ENCODE peak calls at places on chromosome 22, in ten cellular contexts. H, W, K, U, P, X, A, E, Y and T are unnamed samples. For H3K4me1, the result is how much of the 10 kb centered on the place peaks cover.

GRCh38 chr22:33221566-33221965 is 163.4 kb upstream of the SYN3 start:
- DNase-seq in W (no peak), E (no peak), K (no peak), U (no peak), X (no peak), H (no peak), A (no peak), Y (no peak), P (no peak), T (no peak)

GRCh38 chr22:39147335-39148023 is 5.0 kb downstream of the CBX7 start:
- DNase-seq in W (no peak), K (no peak), E (no peak), Y (no peak), P (no peak), A (no peak), H (no peak), U (no peak), X (no peak), T (no peak)

GRCh38 chr22:28252539-28252938 is 333.5 kb upstream of the PITPNB start:
- DNase-seq in P (no peak), H (no peak), W (no peak), K (no peak), U (no peak), X (no peak), A (no peak), E (no peak), Y (no peak), T (no peak)

GRCh38 chr22:38177926-38178604 is 3.6 kb downstream of the PLA2G6 start:
- DNase-seq in X (no peak), U (no peak), W (peak), K (no peak), H (peak), P (no peak), E (peak), A (no peak), Y (peak), T (no peak)

GRCh38 chr22:36360011-36360410 is 27.8 kb downstream of the MYH9 start:
- DNase-seq in X (no peak), W (no peak), E (no peak), P (no peak), Y (no peak), H (peak), U (no peak), K (no peak), A (no peak), T (no peak)

GRCh38 chr22:38861170-38861874 is 10.7 kb downstream of the CBX6 start:
- DNase-seq in E (peak), W (peak), A (no peak), Y (no peak), P (no peak), X (no peak), U (no peak), H (no peak), K (no peak), T (no peak)

GRCh38 chr22:23386822-23387580 is 193.1 kb downstream of the IGLL1 start:
- DNase-seq in Y (no peak), U (no peak), X (no peak), A (no peak), H (no peak), W (no peak), K (no peak), E (no peak), P (no peak), T (no peak)

GRCh38 chr22:36445158-36445668 is 36.2 kb downstream of the TXN2 start:
- DNase-seq in X (no peak), W (peak), U (peak), Y (peak), P (no peak), K (no peak), E (no peak), H (peak), A (no peak), T (no peak)

GRCh38 chr22:29208502-29208862 is 2.8 kb downstream of the EMID1 start:
- DNase-seq in W (no peak), P (no peak), Y (no peak), E (no peak), K (no peak), U (no peak), X (no peak), A (no peak), H (no peak), T (no peak)

GRCh38 chr22:50525991-50526848 is 822 bp upstream of the SCO2 start:
- DNase-seq in X (peak), E (peak), Y (peak), A (no peak), P (peak), K (peak), U (peak), H (peak), W (peak), T (peak)

GRCh38 chr22:31651667-31652066 is 10.3 kb downstream of the PISD start:
- DNase-seq in W (no peak), A (no peak), P (no peak), X (no peak), E (no peak), Y (no peak), K (no peak), H (no peak), U (no peak), T (no peak)

GRCh38 chr22:44525872-44526271 is 27.8 kb upstream of the RTL6 start:
- DNase-seq in A (no peak), E (no peak), K (no peak), W (no peak), U (no peak), Y (no peak), X (no peak), H (no peak), P (no peak), T (no peak)

GRCh38 chr22:49365910-49366309 is 461.8 kb downstream of the BRD1 start:
- DNase-seq in Y (no peak), A (no peak), X (no peak), P (no peak), K (peak), U (no peak), E (no peak), H (no peak), W (no peak), T (no peak)

GRCh38 chr22:23268877-23269276 is 88.6 kb downstream of the BCR start:
- DNase-seq in K (peak), E (no peak), P (no peak), W (peak), Y (no peak), X (no peak), H (no peak), U (no peak), A (no peak), T (peak)

GRCh38 chr22:37026325-37026724 is 6.8 kb downstream of the MPST start:
- DNase-seq in E (no peak), P (no peak), Y (no peak), K (no peak), U (peak), A (no peak), X (no peak), H (no peak), W (no peak), T (no peak)

GRCh38 chr22:49391436-49391835 is 436.2 kb downstream of the BRD1 start:
- DNase-seq in H (no peak), K (peak), E (no peak), W (no peak), U (no peak), Y (no peak), X (no peak), A (no peak), P (no peak), T (no peak)

GRCh38 chr22:38569181-38569971 is 607 bp downstream of the DMC1 start:
- DNase-seq in K (no peak), P (no peak), U (peak), W (peak), X (no peak), E (peak), A (no peak), Y (peak), H (no peak), T (peak)

GRCh38 chr22:42303304-42304020 is 33.0 kb upstream of the TCF20 start:
- DNase-seq in H (no peak), U (no peak), P (no peak), X (no peak), K (no peak), Y (no peak), E (no peak), W (no peak), A (no peak), T (no peak)

GRCh38 chr22:25377699-25378098 is 158.3 kb downstream of the CRYBB2 start:
- DNase-seq in U (no peak), X (no peak), W (no peak), A (no peak), P (no peak), H (no peak), E (no peak), K (no peak), Y (no peak), T (no peak)

GRCh38 chr22:39518996-39519680 is 1.2 kb upstream of the ATF4 start:
- DNase-seq in E (no peak), W (no peak), X (no peak), A (no peak), U (peak), Y (no peak), K (no peak), H (no peak), P (no peak), T (peak)

GRCh38 chr22:33427461-33427860 is 369.3 kb upstream of the SYN3 start:
- DNase-seq in E (no peak), H (peak), W (no peak), X (no peak), P (no peak), U (no peak), Y (no peak), K (no peak), A (no peak), T (no peak)

GRCh38 chr22:41181349-41182241 is 23.5 kb upstream of the L3MBTL2 start:
- DNase-seq in W (no peak), H (peak), P (no peak), A (no peak), Y (no peak), U (no peak), X (no peak), K (no peak), E (no peak), T (no peak)

GRCh38 chr22:32951807-32952153 is 106.4 kb downstream of the SYN3 start:
- DNase-seq in E (no peak), P (no peak), W (no peak), U (peak), X (no peak), A (no peak), Y (no peak), K (no peak), H (no peak), T (no peak)

GRCh38 chr22:28411125-28411524 is 268.5 kb downstream of the TTC28 start:
- DNase-seq in E (no peak), P (no peak), H (no peak), U (no peak), W (no peak), K (no peak), A (no peak), Y (no peak), X (no peak), T (no peak)

GRCh38 chr22:35334010-35334409 is 34.3 kb downstream of the TOM1 start:
- DNase-seq in X (no peak), A (no peak), W (no peak), E (no peak), P (no peak), K (peak), U (no peak), Y (no peak), H (no peak), T (no peak)

GRCh38 chr22:46108564-46109473 is 41.5 kb upstream of the PPARA start:
- DNase-seq in Y (no peak), P (no peak), E (peak), U (peak), A (no peak), X (no peak), H (peak), W (peak), K (no peak), T (no peak)

GRCh38 chr22:46107089-46107664 is 43.1 kb upstream of the PPARA start:
- DNase-seq in H (no peak), P (no peak), U (peak), X (no peak), Y (no peak), A (no peak), W (no peak), K (no peak), E (peak), T (no peak)

GRCh38 chr22:46106279-46107022 is 43.9 kb upstream of the PPARA start:
- DNase-seq in X (no peak), P (no peak), E (no peak), A (no peak), H (no peak), W (no peak), Y (no peak), U (no peak), K (no peak), T (no peak)

GRCh38 chr22:46109474-46110003 is 40.8 kb upstream of the PPARA start:
- DNase-seq in K (no peak), E (no peak), A (no peak), X (no peak), W (no peak), Y (no peak), H (no peak), P (no peak), U (no peak), T (no peak)

GRCh38 chr22:46107753-46108563 is 42.4 kb upstream of the PPARA start:
- DNase-seq in H (no peak), X (no peak), U (no peak), P (no peak), W (no peak), A (no peak), K (no peak), Y (no peak), E (no peak), T (no peak)
- H3K4me1 ChIP-seq in H (under half), X (under half), U (under half), P (under half), W (under half), A (under half), K (under half), Y (half or more), E (half or more), T (under half)

GRCh38 chr22:43337946-43338345 is 5.2 kb downstream of the SCUBE1 start:
- DNase-seq in X (no peak), U (no peak), A (no peak), K (no peak), P (no peak), W (no peak), H (no peak), Y (no peak), E (no peak), T (no peak)

GRCh38 chr22:43337385-43337784 is 5.8 kb downstream of the SCUBE1 start:
- DNase-seq in A (no peak), P (no peak), Y (no peak), H (no peak), X (no peak), W (no peak), U (no peak), K (no peak), E (no peak), T (no peak)

GRCh38 chr22:43342347-43343261 is 568 bp downstream of the SCUBE1 start:
- DNase-seq in U (no peak), X (no peak), Y (no peak), H (no peak), P (no peak), K (no peak), E (no peak), A (no peak), W (no peak), T (no peak)

GRCh38 chr22:43341565-43341964 is 1.6 kb downstream of the SCUBE1 start:
- DNase-seq in K (no peak), H (no peak), A (no peak), P (no peak), W (no peak), U (no peak), X (no peak), Y (no peak), E (no peak), T (no peak)

DNA sequence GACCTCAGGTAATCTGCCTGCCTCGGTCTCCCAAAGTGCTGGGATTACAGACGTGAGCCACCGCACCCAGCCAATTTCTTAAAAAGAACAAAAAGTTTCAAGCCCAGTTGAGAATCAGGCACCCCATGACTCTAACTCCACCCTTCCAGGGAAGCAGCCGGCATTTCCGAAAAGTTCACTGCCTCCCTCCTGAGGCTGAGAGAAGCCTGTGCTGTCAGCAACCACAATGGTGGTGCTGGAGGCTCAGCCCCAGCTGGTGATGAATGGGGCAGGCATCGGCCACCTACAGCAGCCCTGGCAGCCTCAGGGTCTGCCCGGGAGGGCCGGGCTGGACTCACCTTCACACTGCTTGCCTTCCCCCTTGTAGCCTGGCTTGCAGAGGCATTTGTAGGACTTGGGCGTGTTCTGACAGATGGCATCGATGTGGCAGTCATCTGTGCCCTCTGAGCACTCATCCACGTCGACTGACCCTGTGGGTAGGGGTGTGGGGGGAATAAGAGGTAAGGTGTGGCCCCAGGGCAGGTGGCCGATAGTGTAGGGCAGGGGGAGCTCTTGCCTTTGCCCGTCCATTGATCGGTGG is 4.3 kb downstream of the SCUBE1 start:
- DNase-seq in K (no peak), X (no peak), Y (no peak), A (no peak), W (no peak), U (no peak), E (no peak), H (no peak), P (no peak), T (no peak)
- H3K4me1 ChIP-seq in K (under half), X (under half), Y (under half), A (under half), W (under half), U (under half), E (under half), H (under half), P (under half), T (under half)

GRCh38 chr22:48137640-48138039 is 1375.2 kb downstream of the TBC1D22A start:
- DNase-seq in A (no peak), Y (no peak), W (no peak), E (no peak), H (no peak), P (no peak), X (no peak), U (no peak), K (no peak), T (no peak)
- H3K4me1 ChIP-seq in A (under half), Y (under half), W (under half), E (under half), H (under half), P (under half), X (under half), U (under half), K (under half), T (under half)

DNA sequence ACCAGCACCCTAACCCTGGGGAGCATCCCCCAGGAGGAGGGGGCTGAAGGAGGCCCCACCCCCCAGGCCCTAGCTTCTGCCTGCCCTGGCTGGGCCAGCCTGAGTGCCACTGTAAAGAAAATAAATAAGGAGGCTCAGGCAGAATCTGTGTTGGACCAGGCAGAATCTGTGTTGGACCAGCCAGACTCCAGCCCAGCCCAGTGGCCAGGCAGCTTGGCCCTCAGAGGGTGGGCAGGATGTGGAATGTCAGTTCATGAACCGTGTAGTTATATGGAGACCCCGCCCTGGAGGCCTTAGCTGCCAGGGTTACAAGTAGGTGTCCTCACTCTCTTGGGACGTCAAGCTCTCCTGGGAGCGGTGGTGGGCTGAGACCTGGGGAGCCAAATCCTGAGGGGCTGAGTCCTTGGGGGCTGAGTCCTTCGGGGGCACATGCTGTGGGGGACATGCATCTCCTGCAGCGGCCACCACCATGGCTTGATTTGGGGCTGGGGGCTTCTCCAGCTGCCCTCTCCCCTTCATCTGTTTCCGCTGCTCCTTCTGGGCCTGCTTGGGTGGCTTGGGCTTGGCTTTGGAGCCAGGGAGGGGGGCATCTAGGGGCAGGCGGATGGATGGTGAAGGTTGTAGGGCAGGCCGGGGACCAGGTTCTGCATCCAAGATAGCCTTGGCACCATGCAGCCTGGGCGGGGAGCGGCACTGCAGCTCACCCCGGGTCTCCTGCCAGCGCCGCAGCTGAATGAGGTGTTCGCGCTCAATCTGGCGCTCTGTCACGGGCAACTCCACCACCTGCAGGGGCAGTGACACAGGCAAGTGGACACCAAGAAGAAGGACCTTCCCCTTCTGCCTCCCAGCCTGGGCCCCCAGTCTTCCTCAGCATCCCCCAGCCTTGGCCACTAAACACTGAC is 3.0 kb upstream of the CASTOR1 start:
- DNase-seq in H (no peak), W (no peak), E (no peak), A (no peak), K (no peak), X (no peak), Y (no peak), U (no peak), P (no peak), T (no peak)
- H3K4me1 ChIP-seq in H (under half), W (under half), E (under half), A (under half), K (under half), X (under half), Y (under half), U (under half), P (half or more), T (under half)

DNA sequence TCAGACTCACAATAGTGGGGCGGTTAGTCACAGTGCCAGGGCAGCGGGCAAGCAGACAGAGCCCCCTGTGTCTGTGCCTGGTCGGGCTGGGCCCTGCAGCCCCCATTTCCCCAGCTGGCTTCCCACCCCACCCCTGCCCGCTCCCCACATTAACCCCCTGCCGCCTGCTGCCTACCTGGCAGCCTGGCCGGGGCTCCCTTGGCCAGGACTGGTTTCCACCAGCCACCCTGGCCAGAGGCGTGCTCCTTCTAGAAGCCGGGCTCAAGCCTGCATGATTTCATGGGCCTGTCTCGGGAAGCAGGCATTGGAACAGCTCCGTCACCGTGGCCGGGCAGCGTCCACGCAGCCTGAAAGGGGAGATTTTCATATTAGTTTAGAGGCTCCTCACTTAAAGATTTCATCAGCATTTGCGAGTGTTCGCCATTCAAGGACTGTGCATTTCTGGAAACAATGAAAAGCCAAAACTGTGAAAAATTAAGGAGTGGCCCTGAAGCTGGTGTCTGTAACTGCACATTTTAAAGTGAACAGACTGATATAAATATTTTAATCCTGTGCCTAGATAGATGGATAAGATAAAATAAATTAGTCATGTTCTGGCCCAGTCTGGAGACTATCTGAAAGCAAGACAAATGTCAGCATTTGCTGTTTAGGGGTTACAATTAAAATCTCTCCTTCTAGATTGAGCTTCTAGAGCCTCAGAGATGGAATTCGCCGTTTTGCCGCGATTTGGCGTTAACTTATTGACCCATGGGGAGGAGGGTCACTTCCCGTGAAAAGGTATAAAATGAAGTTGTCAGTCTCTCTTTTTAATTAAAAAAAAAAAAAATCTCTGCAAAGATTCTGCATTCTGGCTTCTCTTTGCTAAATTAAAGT is 79.4 kb upstream of the WNT7B start:
- DNase-seq in W (no peak), A (no peak), H (peak), X (no peak), K (no peak), P (no peak), E (peak), U (peak), Y (peak), T (peak)
- H3K4me1 ChIP-seq in W (under half), A (under half), H (half or more), X (under half), K (under half), P (under half), E (half or more), U (under half), Y (under half), T (half or more)

GRCh38 chr22:20785415-20785814 is 11.5 kb downstream of the SERPIND1 start:
- DNase-seq in Y (no peak), K (no peak), U (no peak), E (no peak), P (no peak), H (no peak), X (no peak), A (no peak), W (no peak), T (no peak)
- H3K4me1 ChIP-seq in Y (under half), K (under half), U (under half), E (under half), P (under half), H (under half), X (under half), A (under half), W (under half), T (under half)